ENCODE peak calls at places on chromosomes 2 and 18, in four cellular contexts. One of them, this sample, is unnamed.

GRCh38 chr2:190859347-190860297 is 21.0 kb upstream of the GLS start:
- DNase-seq in CD4-positive, alpha-beta memory T cell: no peak
- DNase-seq in dermis blood vessel endothelial cell: no peak
- DNase-seq in brain microvascular endothelial cell: no peak
- DNase-seq in this sample: no peak

GRCh38 chr2:168798888-168799410 is 3.5 kb upstream of the NOSTRIN start:
- DNase-seq in CD4-positive, alpha-beta memory T cell: no peak
- DNase-seq in dermis blood vessel endothelial cell: peak
- DNase-seq in brain microvascular endothelial cell: no peak
- DNase-seq in this sample: no peak

GRCh38 chr2:212227755-212228154 is 310.8 kb downstream of the ERBB4 start:
- DNase-seq in CD4-positive, alpha-beta memory T cell: no peak
- DNase-seq in dermis blood vessel endothelial cell: peak
- DNase-seq in brain microvascular endothelial cell: peak
- DNase-seq in this sample: no peak

GRCh38 chr2:45986509-45986908 is 310.7 kb upstream of the EPAS1 start:
- DNase-seq in CD4-positive, alpha-beta memory T cell: no peak
- DNase-seq in dermis blood vessel endothelial cell: no peak
- DNase-seq in brain microvascular endothelial cell: no peak
- DNase-seq in this sample: no peak

GRCh38 chr2:241451840-241452461 is 56.4 kb downstream of the STK25 start:
- DNase-seq in CD4-positive, alpha-beta memory T cell: no peak
- DNase-seq in dermis blood vessel endothelial cell: no peak
- DNase-seq in brain microvascular endothelial cell: no peak
- DNase-seq in this sample: no peak

GRCh38 chr18:10410472-10411300 is 43.7 kb upstream of the APCDD1 start:
- DNase-seq in CD4-positive, alpha-beta memory T cell: no peak
- DNase-seq in dermis blood vessel endothelial cell: no peak
- DNase-seq in brain microvascular endothelial cell: no peak
- DNase-seq in this sample: no peak

GRCh38 chr2:163364736-163365135 is 371.1 kb downstream of the FIGN start:
- DNase-seq in CD4-positive, alpha-beta memory T cell: no peak
- DNase-seq in dermis blood vessel endothelial cell: no peak
- DNase-seq in brain microvascular endothelial cell: no peak
- DNase-seq in this sample: no peak

GRCh38 chr2:148259674-148260073 is 238.8 kb downstream of the MBD5 start:
- DNase-seq in CD4-positive, alpha-beta memory T cell: no peak
- DNase-seq in dermis blood vessel endothelial cell: peak
- DNase-seq in brain microvascular endothelial cell: no peak
- DNase-seq in this sample: no peak

GRCh38 chr18:70671889-70672551 is 383.2 kb downstream of the SOCS6 start:
- DNase-seq in CD4-positive, alpha-beta memory T cell: no peak
- DNase-seq in dermis blood vessel endothelial cell: no peak
- DNase-seq in brain microvascular endothelial cell: no peak
- DNase-seq in this sample: no peak

GRCh38 chr2:174438146-174438886 is 42.8 kb downstream of the SCRN3 start:
- DNase-seq in CD4-positive, alpha-beta memory T cell: no peak
- DNase-seq in dermis blood vessel endothelial cell: peak
- DNase-seq in brain microvascular endothelial cell: no peak
- DNase-seq in this sample: no peak

GRCh38 chr2:179561702-179562101 is 297.1 kb upstream of the SESTD1 start:
- DNase-seq in CD4-positive, alpha-beta memory T cell: no peak
- DNase-seq in dermis blood vessel endothelial cell: no peak
- DNase-seq in brain microvascular endothelial cell: no peak
- DNase-seq in this sample: no peak

GRCh38 chr18:63890950-63891304 is 3.4 kb downstream of the SERPINB2 start:
- DNase-seq in CD4-positive, alpha-beta memory T cell: no peak
- DNase-seq in dermis blood vessel endothelial cell: peak
- DNase-seq in brain microvascular endothelial cell: no peak
- DNase-seq in this sample: no peak

GRCh38 chr18:3119401-3120323 is 100.1 kb downstream of the MYOM1 start:
- DNase-seq in CD4-positive, alpha-beta memory T cell: no peak
- DNase-seq in dermis blood vessel endothelial cell: no peak
- DNase-seq in brain microvascular endothelial cell: no peak
- DNase-seq in this sample: no peak

GRCh38 chr2:168736636-168737424 is 65.6 kb upstream of the NOSTRIN start:
- DNase-seq in CD4-positive, alpha-beta memory T cell: no peak
- DNase-seq in dermis blood vessel endothelial cell: no peak
- DNase-seq in brain microvascular endothelial cell: no peak
- DNase-seq in this sample: no peak

GRCh38 chr18:32877371-32877770 is 104.5 kb upstream of the KLHL14 start:
- DNase-seq in CD4-positive, alpha-beta memory T cell: no peak
- DNase-seq in dermis blood vessel endothelial cell: no peak
- DNase-seq in brain microvascular endothelial cell: no peak
- DNase-seq in this sample: no peak

GRCh38 chr18:35005963-35006577 is 35.1 kb upstream of the MAPRE2 start:
- DNase-seq in CD4-positive, alpha-beta memory T cell: peak
- DNase-seq in dermis blood vessel endothelial cell: peak
- DNase-seq in brain microvascular endothelial cell: peak
- DNase-seq in this sample: peak

This sample was measured in pulmonary artery endothelial cell.